ENCODE peak calls at places on chromosomes 1 and 21, in five cellular contexts. T, I, M, Z and F are unnamed samples.

GRCh38 chr1:200040516-200041138 is 13.1 kb downstream of the NR5A2 start:
- DNase-seq in T (no peak), I (no peak), M (no peak), Z (no peak), F (no peak)

GRCh38 chr1:151972533-151973270 is 21.0 kb downstream of the S100A10 start:
- DNase-seq in T (no peak), I (peak), M (no peak), Z (no peak), F (no peak)

GRCh38 chr21:44431300-44431699 is 24.0 kb upstream of the LRRC3 start:
- DNase-seq in T (peak), I (no peak), M (peak), Z (no peak), F (no peak)

GRCh38 chr1:154327466-154328317 is 2.4 kb downstream of the ATP8B2 start:
- DNase-seq in T (peak), I (peak), M (no peak), Z (peak), F (no peak)

GRCh38 chr21:34796518-34797201 is 127.9 kb downstream of the CLIC6 start:
- DNase-seq in T (no peak), I (no peak), M (no peak), Z (peak), F (no peak)

GRCh38 chr1:32470431-32470830 is 5.6 kb downstream of the ZBTB8B start:
- DNase-seq in T (no peak), I (peak), M (no peak), Z (no peak), F (no peak)

GRCh38 chr21:44628707-44629391 is 2.0 kb downstream of the KRTAP10-9 start:
- DNase-seq in T (no peak), I (no peak), M (no peak), Z (no peak), F (no peak)

GRCh38 chr21:15363921-15364320 is 299.1 kb upstream of the NRIP1 start:
- DNase-seq in T (no peak), I (no peak), M (no peak), Z (no peak), F (no peak)

GRCh38 chr1:113091988-113092602 is 19.1 kb downstream of the LRIG2 start:
- DNase-seq in T (no peak), I (no peak), M (no peak), Z (no peak), F (no peak)

GRCh38 chr1:58824753-58825389 is 41.0 kb upstream of the JUN start:
- DNase-seq in T (no peak), I (no peak), M (no peak), Z (peak), F (no peak)

GRCh38 chr1:18960409-18960808 is 3.9 kb upstream of the IFFO2 start:
- DNase-seq in T (no peak), I (no peak), M (no peak), Z (no peak), F (no peak)

GRCh38 chr1:15262711-15263110 is 15.7 kb downstream of the FHAD1 start:
- DNase-seq in T (no peak), I (no peak), M (no peak), Z (no peak), F (peak)

GRCh38 chr1:215539803-215540575 is 27.1 kb upstream of the KCTD3 start:
- DNase-seq in T (no peak), I (no peak), M (peak), Z (peak), F (no peak)

GRCh38 chr21:44779417-44780139 is 22.0 kb downstream of the UBE2G2 start:
- DNase-seq in T (no peak), I (peak), M (no peak), Z (no peak), F (no peak)

GRCh38 chr21:17476006-17476405 is 36.8 kb upstream of the CXADR start:
- DNase-seq in T (no peak), I (no peak), M (no peak), Z (no peak), F (no peak)

GRCh38 chr1:174990382-174990999 is 9.3 kb upstream of the CACYBP start:
- DNase-seq in T (no peak), I (peak), M (no peak), Z (peak), F (no peak)

GRCh38 chr1:147078606-147079399 is 93.5 kb downstream of the PRKAB2 start:
- DNase-seq in T (peak), I (no peak), M (no peak), Z (no peak), F (no peak)

GRCh38 chr1:10431065-10431730 is 965 bp downstream of the CENPS start:
- DNase-seq in T (no peak), I (peak), M (no peak), Z (peak), F (no peak)

GRCh38 chr1:3752400-3752945 is at the start of gene CCDC27:
- DNase-seq in T (no peak), I (peak), M (no peak), Z (no peak), F (peak)

GRCh38 chr21:31658053-31658452 is 1.4 kb upstream of the SOD1 start:
- DNase-seq in T (no peak), I (no peak), M (no peak), Z (no peak), F (no peak)

GRCh38 chr1:96865731-96866684 is 144.4 kb downstream of the PTBP2 start:
- DNase-seq in T (no peak), I (peak), M (no peak), Z (peak), F (no peak)

GRCh38 chr1:45545019-45545493 is 5.6 kb upstream of the AKR1A1 start:
- DNase-seq in T (peak), I (no peak), M (no peak), Z (no peak), F (no peak)

GRCh38 chr1:157163273-157164127 is 25.3 kb upstream of the ETV3 start:
- DNase-seq in T (peak), I (peak), M (peak), Z (peak), F (peak)

GRCh38 chr1:62198069-62198780 is 3.6 kb downstream of the L1TD1 start:
- DNase-seq in T (no peak), I (peak), M (no peak), Z (no peak), F (no peak)

GRCh38 chr1:23787701-23788100 is 3.2 kb upstream of the LYPLA2 start:
- DNase-seq in T (no peak), I (peak), M (no peak), Z (no peak), F (no peak)

GRCh38 chr1:19764848-19765247 is 34.9 kb downstream of the TMCO4 start:
- DNase-seq in T (no peak), I (peak), M (no peak), Z (no peak), F (no peak)

GRCh38 chr1:223033658-223034057 is 109.4 kb downstream of the TLR5 start:
- DNase-seq in T (no peak), I (no peak), M (no peak), Z (no peak), F (no peak)

GRCh38 chr1:15705184-15705566 is 21.1 kb downstream of the PLEKHM2 start:
- DNase-seq in T (no peak), I (no peak), M (no peak), Z (no peak), F (no peak)

GRCh38 chr1:70902211-70902610 is 145.4 kb downstream of the PTGER3 start:
- DNase-seq in T (no peak), I (no peak), M (no peak), Z (no peak), F (no peak)

GRCh38 chr1:97640677-97641076 is 280.2 kb downstream of the DPYD start:
- DNase-seq in T (no peak), I (no peak), M (no peak), Z (no peak), F (no peak)

GRCh38 chr1:66000033-66000637 is 207.4 kb downstream of the PDE4B start:
- DNase-seq in T (no peak), I (no peak), M (no peak), Z (peak), F (no peak)

GRCh38 chr1:99527078-99527477 is 118.8 kb upstream of the PALMD start:
- DNase-seq in T (no peak), I (no peak), M (no peak), Z (no peak), F (no peak)

GRCh38 chr1:25954371-25954938 is 43.4 kb downstream of the PAFAH2 start:
- DNase-seq in T (no peak), I (no peak), M (no peak), Z (no peak), F (no peak)

GRCh38 chr1:173365341-173365740 is 111.8 kb upstream of the PRDX6 start:
- DNase-seq in T (no peak), I (no peak), M (no peak), Z (no peak), F (no peak)

GRCh38 chr1:10881046-10881445 is 84.6 kb upstream of the CASZ1 start:
- DNase-seq in T (no peak), I (no peak), M (no peak), Z (no peak), F (no peak)

GRCh38 chr21:31502537-31503143 is 156.9 kb upstream of the SOD1 start:
- DNase-seq in T (no peak), I (no peak), M (no peak), Z (no peak), F (no peak)

GRCh38 chr1:43653339-43653738 is 3.4 kb downstream of the KDM4A start:
- DNase-seq in T (no peak), I (peak), M (no peak), Z (no peak), F (no peak)

GRCh38 chr1:176285996-176286395 is 78.9 kb upstream of the COP1 start:
- DNase-seq in T (no peak), I (no peak), M (no peak), Z (no peak), F (no peak)

GRCh38 chr1:150551784-150552691 is 2.8 kb downstream of the ADAMTSL4 start:
- DNase-seq in T (peak), I (peak), M (peak), Z (no peak), F (peak)